ENCODE peak calls at places on chromosomes 7 and 10, in four cellular contexts. P is adrenal gland, R is upper lobe of left lung, C is heart left ventricle. F is an unnamed sample.
A peak's percentile ranks its signal among the peaks of the same experiment; 100 is the strongest.

GRCh38 chr10:86773486-86773885 is 17.1 kb downstream of the BMPR1A start:
- DNase-seq in P (no peak), R (no peak), C (no peak), F (no peak)

GRCh38 chr7:72069263-72069662 is 342.9 kb downstream of the CALN1 start:
- DNase-seq in P (no peak), R (no peak), C (no peak), F (no peak)

GRCh38 chr7:101435461-101436225 is 73.0 kb downstream of the COL26A1 start:
- DNase-seq in P (no peak), R (no peak), C (no peak), F (no peak)

GRCh38 chr7:63900394-63901203 is 98.0 kb upstream of the ZNF722 start:
- DNase-seq in P (peak; percentile 95), R (peak; percentile 93), C (peak; percentile 97), F (peak; percentile 95)

GRCh38 chr7:156764016-156764669 is 123.6 kb downstream of the RNF32 start:
- DNase-seq in P (peak; percentile 87), R (peak; percentile 13), C (peak; percentile 64), F (peak; percentile 64)

GRCh38 chr7:100603697-100604077 is 1.5 kb downstream of the PCOLCE start:
- DNase-seq in P (no peak), R (no peak), C (no peak), F (no peak)

GRCh38 chr10:29130190-29130673 is 158.6 kb upstream of the LYZL1 start:
- DNase-seq in P (no peak), R (no peak), C (no peak), F (no peak)

GRCh38 chr7:30935569-30935877 is 23.9 kb downstream of the AQP1 start:
- DNase-seq in P (no peak), R (peak; percentile 22), C (no peak), F (no peak)

GRCh38 chr10:46528675-46529615 is 27.5 kb downstream of the GPRIN2 start:
- DNase-seq in P (no peak), R (no peak), C (peak; percentile 13), F (no peak)

GRCh38 chr10:8183241-8183704 is 128.8 kb downstream of the GATA3 start:
- DNase-seq in P (no peak), R (no peak), C (no peak), F (no peak)

GRCh38 chr10:86376403-86376802 is 9.8 kb upstream of the GRID1 start:
- DNase-seq in P (peak; percentile 49), R (no peak), C (no peak), F (no peak)

GRCh38 chr7:157793973-157794763 is 457.4 kb downstream of the DNAJB6 start:
- DNase-seq in P (no peak), R (no peak), C (no peak), F (no peak)

GRCh38 chr7:150828384-150828783 is 23.9 kb upstream of the AOC1 start:
- DNase-seq in P (no peak), R (no peak), C (no peak), F (no peak)

GRCh38 chr7:86947956-86948355 is 111.5 kb downstream of the ELAPOR2 start:
- DNase-seq in P (no peak), R (no peak), C (no peak), F (no peak)

GRCh38 chr7:1666251-1666778 is 3.8 kb upstream of the ELFN1 start:
- DNase-seq in P (peak; percentile 29), R (peak; percentile 80), C (no peak), F (no peak)

GRCh38 chr7:45244996-45245395 is 87.4 kb downstream of the RAMP3 start:
- DNase-seq in P (no peak), R (no peak), C (no peak), F (no peak)

GRCh38 chr7:157274991-157275427 is 61.8 kb upstream of the DNAJB6 start:
- DNase-seq in P (no peak), R (no peak), C (no peak), F (no peak)

GRCh38 chr10:24866615-24867583 is 85.5 kb downstream of the PRTFDC1 start:
- DNase-seq in P (peak; percentile 86), R (no peak), C (peak; percentile 75), F (no peak)

GRCh38 chr7:101941481-101942383 is 124.3 kb downstream of the CUX1 start:
- DNase-seq in P (no peak), R (no peak), C (peak; percentile 53), F (peak; percentile 85)

GRCh38 chr7:155972247-155972646 is 160.0 kb upstream of the SHH start:
- DNase-seq in P (peak; percentile 34), R (no peak), C (no peak), F (no peak)

GRCh38 chr10:91575044-91575610 is 57.7 kb downstream of the PPP1R3C start:
- DNase-seq in P (no peak), R (no peak), C (no peak), F (no peak)

DNA sequence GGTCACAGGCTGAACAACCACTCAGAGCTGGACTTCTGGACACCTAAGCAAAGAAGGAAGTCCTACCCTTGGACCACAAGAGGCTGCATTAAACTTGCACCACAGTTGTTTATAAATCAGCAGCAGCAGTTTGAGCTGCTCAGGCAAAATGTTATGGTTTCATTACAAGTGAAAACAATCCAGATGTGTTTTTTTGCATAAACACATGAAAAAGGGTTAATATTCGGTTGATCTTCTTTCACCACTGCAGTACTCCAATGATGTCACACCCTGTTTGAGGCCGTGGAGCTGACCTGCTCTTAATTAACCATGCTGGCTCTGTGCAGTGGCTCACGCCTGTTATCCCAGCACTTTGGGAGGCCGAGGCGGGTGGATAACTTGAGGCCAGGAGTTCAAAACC is 490.8 kb upstream of the CELF2 start:
- DNase-seq in P (no peak), R (no peak), C (no peak), F (no peak)
- TF ChIP-seq POLR2A in P (no peak), R (no peak), C (no peak), F (no peak)

GRCh38 chr10:49524496-49524895 is 14.4 kb downstream of the ERCC6 start:
- DNase-seq in P (no peak), R (no peak), C (no peak), F (no peak)

GRCh38 chr10:49527850-49528249 is 11.1 kb downstream of the ERCC6 start:
- DNase-seq in P (no peak), R (no peak), C (no peak), F (no peak)

GRCh38 chr10:49526624-49527023 is 12.3 kb downstream of the ERCC6 start:
- DNase-seq in P (no peak), R (no peak), C (no peak), F (no peak)

GRCh38 chr10:49528977-49529506 is 9.9 kb downstream of the ERCC6 start:
- DNase-seq in P (no peak), R (no peak), C (no peak), F (no peak)

GRCh38 chr10:49527061-49527460 is 11.9 kb downstream of the ERCC6 start:
- DNase-seq in P (no peak), R (no peak), C (no peak), F (no peak)
- H3K4me3 ChIP-seq in P (no peak overlapping the region), R (no peak overlapping the region), C (no peak overlapping the region), F (no peak overlapping the region)

DNA sequence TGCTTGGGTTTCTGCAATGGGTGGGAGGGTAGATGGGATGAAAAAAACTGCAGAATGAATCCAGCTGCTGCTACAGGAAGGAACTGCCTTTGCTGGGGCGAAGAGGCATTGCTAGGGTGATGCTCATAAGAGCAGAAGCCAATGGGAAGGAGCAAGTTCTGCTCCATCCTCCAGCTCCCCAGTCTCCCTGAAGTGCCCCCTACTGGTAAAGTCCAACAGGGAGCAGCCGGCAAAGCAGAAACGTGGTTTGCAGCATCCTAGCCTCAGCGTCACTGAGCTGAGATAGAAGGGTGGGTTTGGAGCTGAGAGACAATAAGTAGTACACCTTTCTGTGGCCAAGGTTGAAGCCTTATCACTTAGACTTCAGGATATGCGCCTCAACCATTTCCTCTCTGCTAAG is 220.5 kb downstream of the CCSER2 start:
- DNase-seq in P (no peak), R (no peak), C (no peak), F (no peak)
- TF ChIP-seq CTCF in P (no peak), R (no peak), C (no peak), F (no peak)

GRCh38 chr10:102714621-102715455 is at the start of gene SFXN2:
- DNase-seq in P (no peak), R (peak; percentile 89), C (no peak), F (peak; percentile 51)
- TF ChIP-seq POLR2A in P (no peak), R (peak; percentile 34), C (no peak), F (no peak)

GRCh38 chr10:3781458-3782098 is 3.4 kb downstream of the KLF6 start:
- DNase-seq in P (peak; percentile 70), R (peak; percentile 92), C (peak; percentile 62), F (no peak)

GRCh38 chr10:3779146-3779707 is 5.8 kb downstream of the KLF6 start:
- DNase-seq in P (peak; percentile 46), R (peak; percentile 68), C (no peak), F (no peak)

GRCh38 chr10:3778708-3779108 is 6.3 kb downstream of the KLF6 start:
- DNase-seq in P (peak; percentile 30), R (no peak), C (no peak), F (no peak)

GRCh38 chr10:3780766-3781457 is 4.1 kb downstream of the KLF6 start:
- DNase-seq in P (peak; percentile 58), R (peak; percentile 78), C (no peak), F (no peak)

GRCh38 chr10:3780056-3780765 is 4.8 kb downstream of the KLF6 start:
- DNase-seq in P (peak; percentile 52), R (no peak), C (no peak), F (no peak)
- H3K4me3 ChIP-seq in P (no peak overlapping the region), R (peak overlapping the region; percentile 91), C (peak overlapping the region; percentile 73), F (peak overlapping the region; percentile 7)

GRCh38 chr7:135510603-135511183 is 791 bp upstream of the CNOT4 start:
- DNase-seq in P (no peak), R (no peak), C (no peak), F (peak; percentile 4)
- TF ChIP-seq CTCF in P (no peak), R (no peak), C (no peak), F (peak; percentile 7)

GRCh38 chr10:109964318-109964717 is 41.0 kb upstream of the XPNPEP1 start:
- DNase-seq in P (no peak), R (no peak), C (no peak), F (no peak)
- TF ChIP-seq POLR2A in P (no peak), R (no peak), C (no peak), F (no peak)

DNA sequence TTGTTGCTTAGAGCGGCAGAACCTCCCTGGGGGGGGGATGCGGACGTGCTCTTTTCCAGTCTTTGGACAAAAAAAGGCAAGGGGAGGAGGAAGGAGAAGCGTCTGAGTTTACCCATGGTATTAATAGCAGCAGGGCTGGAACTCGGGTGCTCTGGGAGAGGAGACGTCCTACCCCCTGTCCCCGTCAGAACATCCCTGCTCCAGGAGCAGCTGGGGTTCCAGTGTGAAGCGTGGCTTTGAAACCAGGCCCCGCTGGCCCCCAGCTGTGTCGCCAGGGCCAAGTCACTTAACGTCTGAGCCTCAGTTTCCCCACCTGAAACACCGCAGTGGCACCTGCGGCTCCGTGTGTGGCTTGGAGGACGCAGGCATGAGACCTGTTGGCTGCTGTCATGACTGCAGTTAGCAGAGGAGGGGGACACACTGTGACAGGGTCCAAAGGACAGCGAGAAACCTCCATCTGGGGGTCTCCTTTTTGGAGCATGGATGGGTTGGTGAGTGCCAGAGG is 1.4 kb downstream of the AMZ1 start:
- DNase-seq in P (no peak), R (no peak), C (no peak), F (no peak)
- H3K4me3 ChIP-seq in P (no peak overlapping the region), R (no peak overlapping the region), C (peak overlapping the region; percentile 41), F (no peak overlapping the region)

F was measured in prostate gland.